ENCODE peak calls at places on chromosomes 2 and 18, in four cellular contexts. One of them, this sample, is unnamed.

GRCh38 chr18:58653814-58654509 is 17.3 kb upstream of the MALT1 start:
- DNase-seq in heart left ventricle: no peak
- DNase-seq in upper lobe of right lung: no peak
- DNase-seq in NAMALWA: no peak
- DNase-seq in this sample: no peak

GRCh38 chr2:157843935-157844334 is 32.2 kb downstream of the ACVR1 start:
- DNase-seq in NAMALWA: no peak
- DNase-seq in heart left ventricle: no peak
- DNase-seq in upper lobe of right lung: no peak
- DNase-seq in this sample: no peak

GRCh38 chr2:48754874-48755273 is 650 bp downstream of the LHCGR start:
- DNase-seq in heart left ventricle: no peak
- DNase-seq in upper lobe of right lung: no peak
- DNase-seq in NAMALWA: no peak
- DNase-seq in this sample: no peak

GRCh38 chr2:63059434-63060078 is 8.9 kb downstream of the OTX1 start:
- DNase-seq in upper lobe of right lung: no peak
- DNase-seq in NAMALWA: peak
- DNase-seq in heart left ventricle: no peak
- DNase-seq in this sample: peak

GRCh38 chr2:206361407-206362045 is 81.8 kb upstream of the ADAM23 start:
- DNase-seq in heart left ventricle: no peak
- DNase-seq in upper lobe of right lung: no peak
- DNase-seq in NAMALWA: no peak
- DNase-seq in this sample: no peak

GRCh38 chr2:170771049-170771937 is 1.1 kb downstream of the ERICH2 start:
- DNase-seq in upper lobe of right lung: no peak
- DNase-seq in heart left ventricle: no peak
- DNase-seq in NAMALWA: no peak
- DNase-seq in this sample: no peak

GRCh38 chr2:15107137-15107536 is 454.0 kb downstream of the NBAS start:
- DNase-seq in heart left ventricle: no peak
- DNase-seq in upper lobe of right lung: no peak
- DNase-seq in NAMALWA: no peak
- DNase-seq in this sample: no peak

GRCh38 chr18:59008302-59008974 is 131.2 kb upstream of the SEC11C start:
- DNase-seq in NAMALWA: no peak
- DNase-seq in heart left ventricle: no peak
- DNase-seq in upper lobe of right lung: no peak
- DNase-seq in this sample: no peak

GRCh38 chr2:111121873-111122630 is 1.3 kb downstream of the BCL2L11 start:
- DNase-seq in NAMALWA: peak
- DNase-seq in heart left ventricle: peak
- DNase-seq in upper lobe of right lung: peak
- DNase-seq in this sample: peak